ENCODE peak calls at places on chromosomes 1 and 21, in ten cellular contexts. Y, A, P, R, J, I, K, F, H and S are unnamed samples. For H3K4me1, the result is how much of the 10 kb centered on the place peaks cover.

GRCh38 chr1:241964550-241965241 is 7.1 kb downstream of the BECN2 start:
- DNase-seq in Y (no peak), A (peak), P (peak), R (no peak), J (no peak), I (no peak), K (no peak), F (no peak), H (no peak), S (no peak)

GRCh38 chr1:64343105-64343960 is 126.6 kb upstream of the CACHD1 start:
- DNase-seq in Y (no peak), A (no peak), P (no peak), R (no peak), J (no peak), I (no peak), K (no peak), F (no peak), H (peak), S (no peak)

GRCh38 chr1:10467078-10467477 is 5.3 kb downstream of the DFFA start:
- DNase-seq in Y (no peak), A (no peak), P (no peak), R (no peak), J (no peak), I (no peak), K (no peak), F (no peak), H (no peak), S (no peak)

GRCh38 chr1:19815801-19816736 is 986 bp upstream of the RNF186 start:
- DNase-seq in Y (no peak), A (no peak), P (peak), R (no peak), J (no peak), I (peak), K (no peak), F (peak), H (no peak), S (no peak)

GRCh38 chr1:27141266-27142003 is 13.5 kb downstream of the SLC9A1 start:
- DNase-seq in Y (peak), A (peak), P (peak), R (peak), J (no peak), I (no peak), K (peak), F (peak), H (peak), S (no peak)

GRCh38 chr1:50841791-50842387 is 118.2 kb downstream of the FAF1 start:
- DNase-seq in Y (no peak), A (no peak), P (no peak), R (no peak), J (no peak), I (no peak), K (no peak), F (no peak), H (no peak), S (no peak)

GRCh38 chr1:1253972-1254666 is 7.6 kb upstream of the C1QTNF12 start:
- DNase-seq in Y (no peak), A (no peak), P (no peak), R (no peak), J (no peak), I (no peak), K (no peak), F (no peak), H (no peak), S (no peak)

GRCh38 chr21:29382029-29382654 is 83.4 kb downstream of the BACH1 start:
- DNase-seq in Y (no peak), A (no peak), P (no peak), R (no peak), J (no peak), I (no peak), K (no peak), F (no peak), H (no peak), S (no peak)

GRCh38 chr1:151106891-151107290 is 36.3 kb downstream of the GABPB2 start:
- DNase-seq in Y (no peak), A (no peak), P (no peak), R (no peak), J (no peak), I (no peak), K (peak), F (no peak), H (no peak), S (no peak)

GRCh38 chr1:168582690-168583325 is 6.4 kb downstream of the XCL1 start:
- DNase-seq in Y (no peak), A (no peak), P (no peak), R (no peak), J (no peak), I (no peak), K (no peak), F (no peak), H (no peak), S (no peak)

GRCh38 chr1:44723496-44724407 is 7.2 kb downstream of the RNU5D-1 start:
- DNase-seq in Y (no peak), A (no peak), P (peak), R (no peak), J (no peak), I (peak), K (no peak), F (no peak), H (no peak), S (peak)

GRCh38 chr1:72278461-72278860 is 3.9 kb downstream of the NEGR1 start:
- DNase-seq in Y (no peak), A (no peak), P (no peak), R (no peak), J (no peak), I (no peak), K (no peak), F (no peak), H (no peak), S (no peak)

GRCh38 chr1:183251959-183252450 is 65.9 kb downstream of the LAMC2 start:
- DNase-seq in Y (peak), A (no peak), P (no peak), R (no peak), J (no peak), I (peak), K (no peak), F (no peak), H (no peak), S (no peak)

GRCh38 chr21:20570824-20571232 is 427.4 kb upstream of the NCAM2 start:
- DNase-seq in Y (peak), A (no peak), P (no peak), R (no peak), J (no peak), I (no peak), K (no peak), F (no peak), H (no peak), S (no peak)

GRCh38 chr1:80892452-80892995 is 908.2 kb upstream of the ADGRL2 start:
- DNase-seq in Y (no peak), A (no peak), P (no peak), R (no peak), J (no peak), I (no peak), K (no peak), F (no peak), H (no peak), S (no peak)

GRCh38 chr1:198367296-198367695 is 173.2 kb downstream of the ATP6V1G3 start:
- DNase-seq in Y (no peak), A (no peak), P (no peak), R (no peak), J (no peak), I (no peak), K (no peak), F (no peak), H (no peak), S (no peak)

GRCh38 chr21:17738171-17738953 is 80.8 kb downstream of the C21orf91 start:
- DNase-seq in Y (peak), A (no peak), P (no peak), R (no peak), J (peak), I (no peak), K (no peak), F (no peak), H (peak), S (no peak)

GRCh38 chr21:45074818-45075605 is 632 bp downstream of the ADARB1 start:
- DNase-seq in Y (peak), A (no peak), P (no peak), R (no peak), J (no peak), I (peak), K (peak), F (peak), H (peak), S (no peak)

GRCh38 chr1:214506972-214507431 is 44.4 kb downstream of the PTPN14 start:
- DNase-seq in Y (no peak), A (no peak), P (no peak), R (no peak), J (no peak), I (peak), K (no peak), F (peak), H (no peak), S (no peak)

GRCh38 chr1:37177230-37177864 is 143.0 kb upstream of the GRIK3 start:
- DNase-seq in Y (peak), A (no peak), P (peak), R (no peak), J (no peak), I (peak), K (peak), F (peak), H (no peak), S (no peak)

GRCh38 chr1:206826409-206826808 is 39.0 kb upstream of the IL20 start:
- DNase-seq in Y (no peak), A (no peak), P (no peak), R (no peak), J (no peak), I (no peak), K (no peak), F (no peak), H (no peak), S (no peak)

GRCh38 chr1:48627467-48627866 is 149.2 kb downstream of the BEND5 start:
- DNase-seq in Y (no peak), A (no peak), P (no peak), R (no peak), J (no peak), I (no peak), K (no peak), F (no peak), H (no peak), S (no peak)

GRCh38 chr1:206834711-206835110 is 30.7 kb upstream of the IL20 start:
- DNase-seq in Y (no peak), A (peak), P (peak), R (peak), J (no peak), I (no peak), K (no peak), F (no peak), H (no peak), S (no peak)

GRCh38 chr21:45481977-45482898 is 60.0 kb downstream of the SLC19A1 start:
- DNase-seq in Y (no peak), A (no peak), P (no peak), R (no peak), J (no peak), I (no peak), K (peak), F (no peak), H (no peak), S (no peak)

GRCh38 chr1:57831624-57832023 is 407.8 kb upstream of the DAB1 start:
- DNase-seq in Y (no peak), A (no peak), P (no peak), R (no peak), J (no peak), I (no peak), K (no peak), F (no peak), H (no peak), S (no peak)

GRCh38 chr1:219264557-219264956 is 90.9 kb downstream of the LYPLAL1 start:
- DNase-seq in Y (no peak), A (no peak), P (no peak), R (no peak), J (no peak), I (no peak), K (no peak), F (no peak), H (no peak), S (no peak)

GRCh38 chr21:45900034-45900868 is 81.3 kb upstream of the COL6A1 start:
- DNase-seq in Y (no peak), A (peak), P (peak), R (no peak), J (no peak), I (no peak), K (no peak), F (no peak), H (no peak), S (no peak)

GRCh38 chr1:110508038-110508437 is 10.9 kb downstream of the KCNA10 start:
- DNase-seq in Y (peak), A (peak), P (peak), R (peak), J (peak), I (peak), K (peak), F (no peak), H (no peak), S (no peak)

GRCh38 chr1:39575191-39576015 is 1.2 kb downstream of the PABPC4 start:
- DNase-seq in Y (peak), A (peak), P (peak), R (peak), J (peak), I (peak), K (peak), F (peak), H (peak), S (peak)

GRCh38 chr21:34996304-34997081 is 52.6 kb downstream of the RUNX1 start:
- DNase-seq in Y (no peak), A (peak), P (peak), R (peak), J (no peak), I (no peak), K (no peak), F (no peak), H (no peak), S (no peak)

GRCh38 chr1:109877320-109877771 is 33.3 kb upstream of the CSF1 start:
- DNase-seq in Y (peak), A (peak), P (peak), R (peak), J (peak), I (peak), K (peak), F (peak), H (peak), S (no peak)

GRCh38 chr1:227316941-227317540 is 1.3 kb downstream of the CDC42BPA start:
- DNase-seq in Y (no peak), A (no peak), P (no peak), R (no peak), J (no peak), I (no peak), K (no peak), F (no peak), H (no peak), S (no peak)
- H3K4me1 ChIP-seq in Y (under half), A (under half), P (under half), R (under half), J (under half), I (under half), K (under half), F (under half), H (under half), S (under half)

GRCh38 chr21:36569511-36569910 is 89.6 kb upstream of the CLDN14 start:
- DNase-seq in Y (no peak), A (no peak), P (no peak), R (no peak), J (no peak), I (no peak), K (no peak), F (no peak), H (no peak), S (no peak)

GRCh38 chr21:36576441-36576840 is 96.5 kb upstream of the CLDN14 start:
- DNase-seq in Y (no peak), A (no peak), P (no peak), R (no peak), J (no peak), I (no peak), K (no peak), F (no peak), H (no peak), S (no peak)

GRCh38 chr21:36575306-36575705 is 95.4 kb upstream of the CLDN14 start:
- DNase-seq in Y (no peak), A (no peak), P (no peak), R (no peak), J (no peak), I (no peak), K (no peak), F (no peak), H (no peak), S (no peak)

GRCh38 chr21:36571556-36571955 is 91.6 kb upstream of the CLDN14 start:
- DNase-seq in Y (no peak), A (no peak), P (no peak), R (no peak), J (no peak), I (no peak), K (no peak), F (no peak), H (no peak), S (no peak)

DNA sequence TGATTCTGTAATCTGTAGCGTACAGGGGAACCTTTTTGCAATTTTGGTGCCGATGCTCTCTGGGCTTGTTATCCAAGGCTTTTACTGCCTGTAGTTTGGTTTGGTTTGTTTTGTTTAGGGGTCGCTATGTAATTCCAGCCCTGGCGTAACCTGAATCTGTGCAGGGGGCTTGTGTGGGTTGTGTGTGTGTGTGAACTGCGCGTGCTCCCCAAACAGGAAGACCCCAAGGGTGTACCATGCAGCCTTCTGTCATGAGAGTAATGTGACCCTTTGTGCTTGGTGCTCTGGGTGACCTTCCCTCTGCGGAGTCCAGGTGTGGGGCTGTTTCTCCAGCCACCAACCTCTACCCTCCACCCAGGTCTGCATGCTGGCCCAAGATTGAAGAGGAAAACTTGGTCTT is 92.2 kb upstream of the CLDN14 start:
- DNase-seq in Y (no peak), A (no peak), P (no peak), R (no peak), J (no peak), I (no peak), K (no peak), F (no peak), H (no peak), S (no peak)
- TF ChIP-seq CTCF in Y (no peak), A (no peak), P (no peak), R (no peak), J (no peak), I (no peak), K (no peak), F (no peak), H (no peak), S (no peak)

DNA sequence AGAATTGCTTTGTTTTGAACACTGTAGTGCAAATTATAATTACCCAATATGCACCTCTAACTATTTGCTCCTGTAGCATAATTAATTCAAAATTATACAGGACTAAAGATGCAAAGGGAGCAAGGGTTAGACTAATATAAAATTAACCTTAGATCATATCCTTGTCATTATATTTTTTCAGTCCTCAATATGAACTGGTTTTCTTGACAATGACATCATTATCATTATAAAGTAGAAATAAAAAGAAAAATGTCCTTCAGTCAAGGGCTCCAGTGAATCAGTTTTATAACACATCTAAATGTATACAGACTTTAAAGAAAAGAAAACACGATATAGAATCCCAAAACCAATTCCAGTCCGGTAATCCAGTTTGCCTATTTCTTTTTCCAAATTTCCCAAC is 15.7 kb downstream of the DPYD start:
- DNase-seq in Y (no peak), A (no peak), P (no peak), R (no peak), J (no peak), I (no peak), K (no peak), F (no peak), H (no peak), S (no peak)
- H3K4me1 ChIP-seq in Y (under half), A (half or more), P (half or more), R (under half), J (under half), I (under half), K (under half), F (under half), H (under half), S (under half)

GRCh38 chr1:172960454-172961208 is 90.1 kb downstream of the TNFSF18 start:
- DNase-seq in Y (no peak), A (no peak), P (no peak), R (no peak), J (no peak), I (no peak), K (no peak), F (peak), H (no peak), S (no peak)
- TF ChIP-seq CTCF in Y (no peak), A (no peak), P (no peak), R (no peak), J (no peak), I (no peak), K (no peak), F (no peak), H (no peak), S (no peak)

GRCh38 chr1:84677415-84678099 is 12.7 kb downstream of the SSX2IP start:
- DNase-seq in Y (no peak), A (no peak), P (no peak), R (no peak), J (no peak), I (no peak), K (no peak), F (no peak), H (no peak), S (no peak)
- H3K4me1 ChIP-seq in Y (under half), A (under half), P (under half), R (under half), J (under half), I (under half), K (under half), F (under half), H (under half), S (under half)

GRCh38 chr1:157882560-157882959 is 41.0 kb upstream of the CD5L start:
- DNase-seq in Y (no peak), A (no peak), P (no peak), R (no peak), J (no peak), I (no peak), K (no peak), F (no peak), H (no peak), S (no peak)

GRCh38 chr1:157880621-157881020 is 39.0 kb upstream of the CD5L start:
- DNase-seq in Y (no peak), A (no peak), P (no peak), R (no peak), J (no peak), I (no peak), K (no peak), F (peak), H (no peak), S (no peak)

GRCh38 chr1:157878059-157878458 is 36.5 kb upstream of the CD5L start:
- DNase-seq in Y (peak), A (no peak), P (no peak), R (no peak), J (no peak), I (no peak), K (no peak), F (no peak), H (no peak), S (no peak)
- TF ChIP-seq CTCF in Y (peak), A (no peak), P (peak), R (no peak), J (peak), I (no peak), K (no peak), F (peak), H (no peak), S (no peak)

DNA sequence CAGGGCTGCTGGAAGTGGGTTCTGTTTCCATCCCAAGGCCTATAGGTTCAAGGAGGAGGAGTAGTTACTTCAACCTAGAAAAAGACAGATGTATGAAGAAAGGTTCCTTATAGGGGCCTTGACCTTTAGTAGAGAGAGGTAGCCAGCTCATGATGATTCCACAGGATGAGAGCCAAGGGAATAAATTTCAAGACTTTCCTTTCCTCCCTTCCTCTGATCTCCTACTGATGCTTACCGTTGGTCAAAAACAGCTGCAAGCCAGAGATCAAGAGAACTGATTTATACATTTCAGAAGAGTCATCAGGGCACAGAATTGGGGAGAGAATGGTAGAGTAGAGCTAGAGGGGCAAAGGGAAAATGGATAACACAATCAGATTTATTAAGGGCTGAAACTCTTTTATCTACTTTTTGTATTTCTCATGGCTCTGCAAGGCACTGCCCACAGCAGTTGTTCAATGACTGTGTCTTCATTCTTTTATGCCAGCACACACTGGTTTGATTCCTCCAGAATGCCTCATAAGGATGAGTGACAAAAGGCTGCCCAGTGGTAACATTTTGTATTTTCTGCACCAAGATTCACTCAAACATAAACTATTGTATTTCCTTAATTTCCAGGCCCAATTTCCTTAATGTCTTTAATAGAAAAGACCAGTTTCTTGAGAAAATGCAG is 37.4 kb downstream of the AK5 start:
- DNase-seq in Y (no peak), A (no peak), P (no peak), R (no peak), J (no peak), I (no peak), K (no peak), F (no peak), H (no peak), S (no peak)
- H3K4me1 ChIP-seq in Y (under half), A (under half), P (under half), R (under half), J (under half), I (under half), K (under half), F (under half), H (under half), S (under half)